ENCODE peak calls at places on chromosomes 6 and 20, in five cellular contexts. X is effector CD8-positive, alpha-beta T cell; D is fibroblast of mammary gland; P is progenitor cell of endocrine pancreas; W is T-helper 2 cell. Y is an unnamed sample.

GRCh38 chr20:58623579-58624473 is 27.3 kb upstream of the STX16 start:
- DNase-seq in X (no peak), D (peak), P (no peak), W (no peak), Y (no peak)

GRCh38 chr6:77136086-77136485 is 327.2 kb downstream of the HTR1B start:
- DNase-seq in X (no peak), D (peak), P (no peak), W (no peak), Y (no peak)

GRCh38 chr6:15796130-15796766 is 133.4 kb upstream of the DTNBP1 start:
- DNase-seq in X (no peak), D (no peak), P (no peak), W (no peak), Y (no peak)

GRCh38 chr6:3259491-3259958 is 778 bp downstream of the PSMG4 start:
- DNase-seq in X (no peak), D (no peak), P (no peak), W (no peak), Y (peak)

GRCh38 chr6:41917528-41917927 is 3.4 kb downstream of the MED20 start:
- DNase-seq in X (no peak), D (peak), P (no peak), W (no peak), Y (no peak)

GRCh38 chr6:5584072-5584471 is 322.8 kb downstream of the FARS2 start:
- DNase-seq in X (no peak), D (peak), P (no peak), W (no peak), Y (no peak)

GRCh38 chr6:23890543-23891227 is 235.3 kb upstream of the NRSN1 start:
- DNase-seq in X (no peak), D (peak), P (no peak), W (no peak), Y (no peak)

GRCh38 chr20:56952258-56952929 is 314.0 kb downstream of the BMP7 start:
- DNase-seq in X (no peak), D (no peak), P (no peak), W (no peak), Y (no peak)

GRCh38 chr6:149212892-149213786 is 104.4 kb upstream of the TAB2 start:
- DNase-seq in X (no peak), D (no peak), P (no peak), W (no peak), Y (peak)

GRCh38 chr20:47353697-47354387 is 2.7 kb downstream of the ZMYND8 start:
- DNase-seq in X (no peak), D (no peak), P (no peak), W (no peak), Y (no peak)

GRCh38 chr20:9543214-9543613 is 28.8 kb downstream of the LAMP5 start:
- DNase-seq in X (no peak), D (no peak), P (no peak), W (no peak), Y (no peak)

GRCh38 chr6:146050168-146050567 is 21.3 kb downstream of the GRM1 start:
- DNase-seq in X (no peak), D (no peak), P (no peak), W (no peak), Y (no peak)

GRCh38 chr20:25215521-25215920 is 20.0 kb downstream of the ENTPD6 start:
- DNase-seq in X (no peak), D (no peak), P (no peak), W (no peak), Y (no peak)

GRCh38 chr6:15628499-15629131 is 34.2 kb downstream of the DTNBP1 start:
- DNase-seq in X (no peak), D (peak), P (no peak), W (no peak), Y (peak)

GRCh38 chr6:95574811-95575210 is 2.5 kb upstream of the MANEA start:
- DNase-seq in X (no peak), D (peak), P (no peak), W (no peak), Y (no peak)

GRCh38 chr6:112282217-112282616 is 27.9 kb upstream of the LAMA4 start:
- DNase-seq in X (no peak), D (peak), P (no peak), W (no peak), Y (no peak)

GRCh38 chr20:62936996-62937352 is 973 bp upstream of the GID8 start:
- DNase-seq in X (no peak), D (peak), P (no peak), W (no peak), Y (no peak)

GRCh38 chr20:2633381-2633780 is 19.1 kb upstream of the NOP56 start:
- DNase-seq in X (no peak), D (no peak), P (no peak), W (no peak), Y (no peak)

GRCh38 chr20:2164421-2164820 is 62.8 kb downstream of the STK35 start:
- DNase-seq in X (no peak), D (no peak), P (no peak), W (no peak), Y (no peak)

GRCh38 chr20:54985100-54985499 is 509.7 kb downstream of the DOK5 start:
- DNase-seq in X (no peak), D (no peak), P (no peak), W (no peak), Y (no peak)

GRCh38 chr20:17782768-17783167 is 83.0 kb downstream of the BANF2 start:
- DNase-seq in X (no peak), D (no peak), P (no peak), W (no peak), Y (no peak)

GRCh38 chr20:33716498-33716897 is 3.6 kb downstream of the PXMP4 start:
- DNase-seq in X (no peak), D (no peak), P (no peak), W (no peak), Y (no peak)

GRCh38 chr6:14001329-14002012 is 76.7 kb downstream of the RNF182 start:
- DNase-seq in X (no peak), D (peak), P (no peak), W (no peak), Y (no peak)

GRCh38 chr6:134994431-134994830 is 44.5 kb upstream of the ALDH8A1 start:
- DNase-seq in X (no peak), D (no peak), P (no peak), W (no peak), Y (no peak)

GRCh38 chr20:4406627-4407026 is 315.1 kb upstream of the PRND start:
- DNase-seq in X (no peak), D (peak), P (no peak), W (no peak), Y (no peak)

GRCh38 chr6:27608916-27609883 is 136.3 kb upstream of the ZNF184 start:
- DNase-seq in X (no peak), D (peak), P (no peak), W (no peak), Y (no peak)

GRCh38 chr6:149851461-149851860 is 12.7 kb downstream of the LRP11 start:
- DNase-seq in X (no peak), D (peak), P (no peak), W (no peak), Y (no peak)

GRCh38 chr20:35972445-35972844 is 4.1 kb downstream of the CNBD2 start:
- DNase-seq in X (no peak), D (peak), P (no peak), W (no peak), Y (no peak)

GRCh38 chr6:36677753-36678487 is 594 bp upstream of the CDKN1A start:
- DNase-seq in X (no peak), D (no peak), P (no peak), W (no peak), Y (no peak)

GRCh38 chr6:11727995-11728961 is 50.3 kb downstream of the ADTRP start:
- DNase-seq in X (no peak), D (no peak), P (no peak), W (no peak), Y (peak)